ENCODE peak calls at places on chromosomes 13 and 19, in six cellular contexts. One of them, this sample, is unnamed.

GRCh38 chr19:1469200-1469935 is 9.6 kb downstream of the C19orf25 start:
- DNase-seq in HepG2: no peak
- DNase-seq in endothelial cell of umbilical vein: no peak
- DNase-seq in K562: no peak
- DNase-seq in GM12878: no peak
- DNase-seq in A549: no peak
- DNase-seq in this sample: no peak

GRCh38 chr19:49489601-49490167 is 2.3 kb downstream of the RPL13A start:
- DNase-seq in HepG2: peak
- DNase-seq in K562: peak
- DNase-seq in GM12878: no peak
- DNase-seq in A549: no peak
- DNase-seq in endothelial cell of umbilical vein: no peak
- DNase-seq in this sample: no peak

GRCh38 chr19:48290341-48290922 is 20.6 kb downstream of the ZNF114 start:
- DNase-seq in K562: peak
- DNase-seq in HepG2: no peak
- DNase-seq in endothelial cell of umbilical vein: peak
- DNase-seq in GM12878: no peak
- DNase-seq in A549: peak
- DNase-seq in this sample: no peak

GRCh38 chr13:114043421-114044053 is 69.7 kb upstream of the C13orf46 start:
- DNase-seq in endothelial cell of umbilical vein: no peak
- DNase-seq in K562: no peak
- DNase-seq in HepG2: peak
- DNase-seq in A549: peak
- DNase-seq in GM12878: no peak
- DNase-seq in this sample: peak

GRCh38 chr19:14139944-14140343 is 3.6 kb upstream of the ASF1B start:
- DNase-seq in endothelial cell of umbilical vein: no peak
- DNase-seq in K562: no peak
- DNase-seq in GM12878: no peak
- DNase-seq in A549: no peak
- DNase-seq in HepG2: no peak
- DNase-seq in this sample: peak

GRCh38 chr13:112052213-112052612 is 14.7 kb upstream of the SOX1 start:
- DNase-seq in GM12878: no peak
- DNase-seq in endothelial cell of umbilical vein: no peak
- DNase-seq in A549: no peak
- DNase-seq in K562: no peak
- DNase-seq in HepG2: no peak
- DNase-seq in this sample: no peak

GRCh38 chr19:54107876-54108490 is 5.3 kb downstream of the NDUFA3 start:
- DNase-seq in endothelial cell of umbilical vein: no peak
- DNase-seq in GM12878: no peak
- DNase-seq in A549: no peak
- DNase-seq in K562: peak
- DNase-seq in HepG2: no peak
- DNase-seq in this sample: no peak

GRCh38 chr13:94431569-94431968 is 47.9 kb downstream of the DCT start:
- DNase-seq in endothelial cell of umbilical vein: no peak
- DNase-seq in A549: no peak
- DNase-seq in HepG2: no peak
- DNase-seq in K562: no peak
- DNase-seq in GM12878: no peak
- DNase-seq in this sample: no peak

GRCh38 chr19:42023121-42023942 is 29.3 kb upstream of the ATP1A3 start:
- DNase-seq in HepG2: peak
- DNase-seq in GM12878: no peak
- DNase-seq in K562: peak
- DNase-seq in A549: peak
- DNase-seq in endothelial cell of umbilical vein: no peak
- DNase-seq in this sample: peak

GRCh38 chr13:33015791-33016323 is 366 bp upstream of the KL start:
- DNase-seq in K562: no peak
- DNase-seq in GM12878: no peak
- DNase-seq in endothelial cell of umbilical vein: no peak
- DNase-seq in HepG2: no peak
- DNase-seq in A549: no peak
- DNase-seq in this sample: no peak

GRCh38 chr13:50677687-50678463 is 165.6 kb downstream of the DLEU7 start:
- DNase-seq in K562: no peak
- DNase-seq in HepG2: no peak
- DNase-seq in GM12878: no peak
- DNase-seq in A549: no peak
- DNase-seq in endothelial cell of umbilical vein: no peak
- DNase-seq in this sample: no peak

GRCh38 chr19:55537741-55538111 is 793 bp upstream of the SBK2 start:
- DNase-seq in GM12878: no peak
- DNase-seq in A549: no peak
- DNase-seq in K562: no peak
- DNase-seq in endothelial cell of umbilical vein: no peak
- DNase-seq in HepG2: no peak
- DNase-seq in this sample: no peak

GRCh38 chr13:76969488-76970365 is 21.4 kb downstream of the ACOD1 start:
- DNase-seq in GM12878: no peak
- DNase-seq in A549: no peak
- DNase-seq in endothelial cell of umbilical vein: no peak
- DNase-seq in K562: no peak
- DNase-seq in HepG2: no peak
- DNase-seq in this sample: no peak

GRCh38 chr19:3443840-3444694 is 36.3 kb downstream of the SMIM24 start:
- DNase-seq in A549: no peak
- DNase-seq in endothelial cell of umbilical vein: peak
- DNase-seq in HepG2: peak
- DNase-seq in GM12878: no peak
- DNase-seq in K562: no peak
- DNase-seq in this sample: no peak

GRCh38 chr13:73059460-73060250 is 850 bp downstream of the KLF5 start:
- DNase-seq in GM12878: no peak
- DNase-seq in K562: peak
- DNase-seq in A549: no peak
- DNase-seq in endothelial cell of umbilical vein: peak
- DNase-seq in HepG2: peak
- DNase-seq in this sample: peak

GRCh38 chr13:20580257-20580656 is 13.3 kb downstream of the IFT88 start:
- DNase-seq in HepG2: no peak
- DNase-seq in endothelial cell of umbilical vein: no peak
- DNase-seq in GM12878: no peak
- DNase-seq in K562: no peak
- DNase-seq in A549: no peak
- DNase-seq in this sample: no peak

GRCh38 chr19:4172861-4173473 is 9.4 kb downstream of the SIRT6 start:
- DNase-seq in A549: peak
- DNase-seq in GM12878: no peak
- DNase-seq in HepG2: no peak
- DNase-seq in K562: peak
- DNase-seq in endothelial cell of umbilical vein: no peak
- DNase-seq in this sample: peak

GRCh38 chr13:43755844-43756243 is 30.9 kb downstream of the ENOX1 start:
- DNase-seq in K562: no peak
- DNase-seq in endothelial cell of umbilical vein: no peak
- DNase-seq in GM12878: no peak
- DNase-seq in A549: no peak
- DNase-seq in HepG2: no peak
- DNase-seq in this sample: no peak

GRCh38 chr19:47433121-47433520 is 13.8 kb upstream of the MEIS3 start:
- DNase-seq in GM12878: no peak
- DNase-seq in endothelial cell of umbilical vein: no peak
- DNase-seq in A549: no peak
- DNase-seq in HepG2: no peak
- DNase-seq in K562: no peak
- DNase-seq in this sample: peak

GRCh38 chr19:48720251-48720612 is 707 bp upstream of the MAMSTR start:
- DNase-seq in GM12878: no peak
- DNase-seq in A549: no peak
- DNase-seq in HepG2: no peak
- DNase-seq in endothelial cell of umbilical vein: no peak
- DNase-seq in K562: no peak
- DNase-seq in this sample: no peak

GRCh38 chr13:24503376-24503690 is 9.2 kb downstream of the PARP4 start:
- DNase-seq in HepG2: no peak
- DNase-seq in endothelial cell of umbilical vein: no peak
- DNase-seq in K562: no peak
- DNase-seq in A549: no peak
- DNase-seq in GM12878: no peak
- DNase-seq in this sample: peak

GRCh38 chr19:47778954-47779351 is 450 bp downstream of the SELENOW start:
- DNase-seq in HepG2: no peak
- DNase-seq in A549: no peak
- DNase-seq in K562: no peak
- DNase-seq in endothelial cell of umbilical vein: peak
- DNase-seq in GM12878: no peak
- DNase-seq in this sample: no peak

GRCh38 chr13:28568286-28568685 is 73.4 kb upstream of the FLT1 start:
- DNase-seq in HepG2: no peak
- DNase-seq in endothelial cell of umbilical vein: peak
- DNase-seq in K562: peak
- DNase-seq in GM12878: no peak
- DNase-seq in A549: no peak
- DNase-seq in this sample: peak

GRCh38 chr19:50412419-50412818 is 6.3 kb upstream of the SPIB start:
- DNase-seq in HepG2: no peak
- DNase-seq in endothelial cell of umbilical vein: no peak
- DNase-seq in GM12878: no peak
- DNase-seq in A549: no peak
- DNase-seq in K562: no peak
- DNase-seq in this sample: no peak

GRCh38 chr19:29620931-29621351 is 14.9 kb downstream of the POP4 start:
- DNase-seq in GM12878: no peak
- DNase-seq in endothelial cell of umbilical vein: no peak
- DNase-seq in A549: no peak
- DNase-seq in HepG2: no peak
- DNase-seq in K562: no peak
- DNase-seq in this sample: no peak

GRCh38 chr13:102091231-102091630 is 310.6 kb downstream of the FGF14 start:
- DNase-seq in K562: no peak
- DNase-seq in HepG2: no peak
- DNase-seq in GM12878: no peak
- DNase-seq in endothelial cell of umbilical vein: no peak
- DNase-seq in A549: no peak
- DNase-seq in this sample: peak

GRCh38 chr13:38473305-38473704 is 123.7 kb downstream of the UFM1 start:
- DNase-seq in GM12878: no peak
- DNase-seq in K562: no peak
- DNase-seq in endothelial cell of umbilical vein: no peak
- DNase-seq in A549: no peak
- DNase-seq in HepG2: no peak
- DNase-seq in this sample: no peak

GRCh38 chr19:35702223-35703012 is 1.9 kb upstream of the ZBTB32 start:
- DNase-seq in A549: peak
- DNase-seq in endothelial cell of umbilical vein: peak
- DNase-seq in HepG2: peak
- DNase-seq in K562: peak
- DNase-seq in GM12878: peak
- DNase-seq in this sample: peak
- TF ChIP-seq POLR2A in A549: peak
- TF ChIP-seq POLR2A in endothelial cell of umbilical vein: no peak
- TF ChIP-seq POLR2A in HepG2: peak
- TF ChIP-seq POLR2A in K562: no peak
- TF ChIP-seq POLR2A in GM12878: peak
- TF ChIP-seq POLR2A in this sample: no peak

GRCh38 chr19:37370880-37371661 is at the start of gene ZNF527:
- DNase-seq in GM12878: peak
- DNase-seq in K562: peak
- DNase-seq in endothelial cell of umbilical vein: peak
- DNase-seq in A549: peak
- DNase-seq in HepG2: peak
- DNase-seq in this sample: peak
- TF ChIP-seq CTCF in GM12878: no peak
- TF ChIP-seq CTCF in K562: no peak
- TF ChIP-seq CTCF in endothelial cell of umbilical vein: no peak
- TF ChIP-seq CTCF in A549: no peak
- TF ChIP-seq CTCF in HepG2: peak
- TF ChIP-seq CTCF in this sample: no peak

DNA sequence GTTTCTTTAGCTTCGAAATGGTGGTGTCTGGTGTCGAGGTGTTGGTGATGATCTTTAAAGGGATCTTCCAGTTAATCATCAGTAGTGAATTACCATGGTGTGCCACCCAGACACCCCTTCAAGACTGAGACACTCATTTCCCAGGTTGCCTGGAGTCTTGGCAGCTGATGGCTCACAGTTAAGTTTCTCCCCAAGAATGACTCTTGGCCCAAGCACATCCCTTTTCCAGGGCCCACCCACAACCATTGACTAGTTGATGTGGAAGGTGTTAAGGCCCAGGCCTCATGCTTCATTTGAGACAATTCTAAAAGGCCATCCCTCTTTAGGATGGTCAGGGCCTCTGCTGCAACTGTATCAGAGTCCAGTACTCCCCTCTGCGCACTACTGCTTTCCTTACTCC is 145.5 kb downstream of the FOXO1 start:
- DNase-seq in GM12878: no peak
- DNase-seq in A549: no peak
- DNase-seq in HepG2: no peak
- DNase-seq in endothelial cell of umbilical vein: no peak
- DNase-seq in K562: no peak
- DNase-seq in this sample: no peak
- TF ChIP-seq MYC in GM12878: no peak
- TF ChIP-seq MYC in A549: no peak
- TF ChIP-seq MYC in HepG2: no peak
- TF ChIP-seq MYC in endothelial cell of umbilical vein: no peak
- TF ChIP-seq MYC in K562: no peak
- TF ChIP-seq MYC in this sample: no peak

GRCh38 chr19:39846678-39847486 is 703 bp upstream of the FBL start:
- DNase-seq in A549: no peak
- DNase-seq in endothelial cell of umbilical vein: no peak
- DNase-seq in GM12878: no peak
- DNase-seq in K562: peak
- DNase-seq in HepG2: no peak
- DNase-seq in this sample: peak

GRCh38 chr19:39845172-39845571 is 1.0 kb downstream of the FBL start:
- DNase-seq in GM12878: no peak
- DNase-seq in K562: no peak
- DNase-seq in endothelial cell of umbilical vein: no peak
- DNase-seq in A549: no peak
- DNase-seq in HepG2: no peak
- DNase-seq in this sample: no peak

GRCh38 chr19:39845621-39846175 is 481 bp downstream of the FBL start:
- DNase-seq in K562: peak
- DNase-seq in A549: peak
- DNase-seq in GM12878: no peak
- DNase-seq in endothelial cell of umbilical vein: no peak
- DNase-seq in HepG2: no peak
- DNase-seq in this sample: peak

GRCh38 chr19:39847525-39847924 is 1.3 kb upstream of the FBL start:
- DNase-seq in endothelial cell of umbilical vein: no peak
- DNase-seq in A549: no peak
- DNase-seq in HepG2: peak
- DNase-seq in K562: no peak
- DNase-seq in GM12878: no peak
- DNase-seq in this sample: no peak

DNA sequence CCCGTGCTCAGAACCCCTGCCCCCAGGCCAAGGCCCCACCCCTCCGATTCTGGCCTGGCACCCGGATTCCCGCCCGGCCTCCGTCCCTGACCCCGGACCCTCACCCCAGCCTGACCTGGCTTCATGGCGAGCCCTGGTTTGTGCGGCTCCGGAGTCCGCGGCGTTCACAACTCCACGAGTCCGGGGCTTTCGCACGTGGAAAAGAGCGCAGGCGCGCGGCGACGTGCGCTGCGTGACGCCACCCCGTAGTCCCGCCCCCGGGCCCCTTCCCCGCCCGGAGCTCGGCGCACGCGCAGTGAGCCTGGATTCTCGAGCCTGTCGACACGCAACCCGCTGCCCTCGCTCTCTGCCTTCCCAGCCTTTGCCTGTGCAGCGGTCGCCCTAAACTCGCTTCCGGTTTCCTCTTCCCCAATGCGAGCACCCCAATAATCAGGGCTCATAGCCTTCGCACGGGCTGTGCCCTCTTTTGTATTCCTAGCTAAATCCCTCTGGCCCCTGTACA is at the start of gene FBL:
- DNase-seq in A549: peak
- DNase-seq in endothelial cell of umbilical vein: peak
- DNase-seq in K562: peak
- DNase-seq in HepG2: peak
- DNase-seq in GM12878: peak
- DNase-seq in this sample: peak
- TF ChIP-seq POLR2A in A549: peak
- TF ChIP-seq POLR2A in endothelial cell of umbilical vein: peak
- TF ChIP-seq POLR2A in K562: peak
- TF ChIP-seq POLR2A in HepG2: peak
- TF ChIP-seq POLR2A in GM12878: peak
- TF ChIP-seq POLR2A in this sample: peak